ENCODE peak calls at places on chromosomes 3 and 15, in eight cellular contexts. One of them, this sample, is unnamed.

GRCh38 chr3:88744896-88745295 is 362.5 kb upstream of the EPHA3 start:
- DNase-seq in NCI-H226: no peak
- DNase-seq in fibroblast of lung: peak; percentile 33
- DNase-seq in NCI-H1694: no peak
- DNase-seq in T1000: no peak
- DNase-seq in NCI-H1105: no peak
- DNase-seq in mammary epithelial cell: no peak
- DNase-seq in T-helper 2 cell: no peak
- DNase-seq in this sample: no peak

GRCh38 chr3:12627371-12627770 is 36.5 kb downstream of the RAF1 start:
- DNase-seq in NCI-H226: peak; percentile 11
- DNase-seq in NCI-H1694: no peak
- DNase-seq in T1000: no peak
- DNase-seq in mammary epithelial cell: no peak
- DNase-seq in NCI-H1105: no peak
- DNase-seq in T-helper 2 cell: no peak
- DNase-seq in fibroblast of lung: no peak
- DNase-seq in this sample: no peak

GRCh38 chr3:194860725-194861124 is 175.0 kb downstream of the FAM43A start:
- DNase-seq in T1000: no peak
- DNase-seq in T-helper 2 cell: no peak
- DNase-seq in NCI-H1105: no peak
- DNase-seq in fibroblast of lung: no peak
- DNase-seq in NCI-H1694: no peak
- DNase-seq in mammary epithelial cell: no peak
- DNase-seq in NCI-H226: no peak
- DNase-seq in this sample: no peak

GRCh38 chr15:100209204-100209603 is 132.6 kb downstream of the ADAMTS17 start:
- DNase-seq in NCI-H1105: no peak
- DNase-seq in fibroblast of lung: no peak
- DNase-seq in NCI-H226: no peak
- DNase-seq in T-helper 2 cell: no peak
- DNase-seq in T1000: no peak
- DNase-seq in mammary epithelial cell: no peak
- DNase-seq in NCI-H1694: no peak
- DNase-seq in this sample: no peak

GRCh38 chr3:124791142-124791541 is 60.9 kb downstream of the UMPS start:
- DNase-seq in fibroblast of lung: peak; percentile 77
- DNase-seq in NCI-H1694: no peak
- DNase-seq in NCI-H1105: no peak
- DNase-seq in T-helper 2 cell: no peak
- DNase-seq in mammary epithelial cell: no peak
- DNase-seq in T1000: no peak
- DNase-seq in NCI-H226: no peak
- DNase-seq in this sample: no peak

GRCh38 chr3:71753716-71754609 is at the start of gene GPR27:
- DNase-seq in T-helper 2 cell: no peak
- DNase-seq in NCI-H1694: no peak
- DNase-seq in fibroblast of lung: peak; percentile 53
- DNase-seq in NCI-H226: peak; percentile 5
- DNase-seq in NCI-H1105: no peak
- DNase-seq in mammary epithelial cell: peak; percentile 35
- DNase-seq in T1000: peak; percentile 25
- DNase-seq in this sample: no peak

GRCh38 chr3:9793161-9793781 is 389 bp downstream of the ARPC4 start:
- DNase-seq in NCI-H1694: no peak
- DNase-seq in T-helper 2 cell: no peak
- DNase-seq in T1000: no peak
- DNase-seq in mammary epithelial cell: peak; percentile 54
- DNase-seq in NCI-H1105: no peak
- DNase-seq in NCI-H226: peak; percentile 42
- DNase-seq in fibroblast of lung: peak; percentile 55
- DNase-seq in this sample: no peak

GRCh38 chr3:187025254-187025655 is 94.9 kb downstream of the ST6GAL1 start:
- DNase-seq in T-helper 2 cell: peak; percentile 24
- DNase-seq in mammary epithelial cell: no peak
- DNase-seq in NCI-H226: no peak
- DNase-seq in NCI-H1105: no peak
- DNase-seq in fibroblast of lung: no peak
- DNase-seq in T1000: no peak
- DNase-seq in NCI-H1694: no peak
- DNase-seq in this sample: no peak

GRCh38 chr15:72222433-72222832 is 8.6 kb downstream of the PKM start:
- DNase-seq in T-helper 2 cell: no peak
- DNase-seq in NCI-H1105: no peak
- DNase-seq in NCI-H1694: no peak
- DNase-seq in T1000: peak; percentile 48
- DNase-seq in fibroblast of lung: peak; percentile 35
- DNase-seq in NCI-H226: peak; percentile 96
- DNase-seq in mammary epithelial cell: peak; percentile 96
- DNase-seq in this sample: no peak

GRCh38 chr3:195794708-195795107 is 17.0 kb downstream of the MUC4 start:
- DNase-seq in T-helper 2 cell: no peak
- DNase-seq in NCI-H226: no peak
- DNase-seq in T1000: no peak
- DNase-seq in fibroblast of lung: peak; percentile 13
- DNase-seq in NCI-H1694: no peak
- DNase-seq in NCI-H1105: no peak
- DNase-seq in mammary epithelial cell: no peak
- DNase-seq in this sample: no peak

GRCh38 chr3:156217674-156218352 is 97.4 kb downstream of the KCNAB1 start:
- DNase-seq in NCI-H1105: no peak
- DNase-seq in NCI-H226: no peak
- DNase-seq in NCI-H1694: no peak
- DNase-seq in T-helper 2 cell: no peak
- DNase-seq in mammary epithelial cell: peak; percentile 32
- DNase-seq in fibroblast of lung: peak; percentile 84
- DNase-seq in T1000: peak; percentile 69
- DNase-seq in this sample: no peak

GRCh38 chr3:196604548-196604947 is 34.9 kb upstream of the NRROS start:
- DNase-seq in fibroblast of lung: no peak
- DNase-seq in mammary epithelial cell: no peak
- DNase-seq in NCI-H226: no peak
- DNase-seq in T1000: no peak
- DNase-seq in NCI-H1105: no peak
- DNase-seq in T-helper 2 cell: peak; percentile 4
- DNase-seq in NCI-H1694: no peak
- DNase-seq in this sample: peak; percentile 62

GRCh38 chr3:53225651-53226050 is 30.2 kb downstream of the TKT start:
- DNase-seq in NCI-H226: no peak
- DNase-seq in fibroblast of lung: no peak
- DNase-seq in NCI-H1105: no peak
- DNase-seq in NCI-H1694: no peak
- DNase-seq in mammary epithelial cell: no peak
- DNase-seq in T-helper 2 cell: no peak
- DNase-seq in T1000: no peak
- DNase-seq in this sample: no peak

GRCh38 chr3:97960561-97961275 is 11.5 kb downstream of the RIOX2 start:
- DNase-seq in NCI-H226: no peak
- DNase-seq in NCI-H1105: no peak
- DNase-seq in NCI-H1694: no peak
- DNase-seq in T-helper 2 cell: no peak
- DNase-seq in fibroblast of lung: no peak
- DNase-seq in T1000: no peak
- DNase-seq in mammary epithelial cell: no peak
- DNase-seq in this sample: no peak

GRCh38 chr3:160538906-160539305 is 26.5 kb downstream of the KPNA4 start:
- DNase-seq in T-helper 2 cell: no peak
- DNase-seq in T1000: no peak
- DNase-seq in NCI-H226: no peak
- DNase-seq in fibroblast of lung: no peak
- DNase-seq in mammary epithelial cell: no peak
- DNase-seq in NCI-H1694: no peak
- DNase-seq in NCI-H1105: no peak
- DNase-seq in this sample: peak; percentile 26

GRCh38 chr3:189621948-189622603 is 9.1 kb upstream of the TP63 start:
- DNase-seq in NCI-H226: peak; percentile 95
- DNase-seq in mammary epithelial cell: peak; percentile 43
- DNase-seq in fibroblast of lung: peak; percentile 17
- DNase-seq in NCI-H1105: no peak
- DNase-seq in T-helper 2 cell: no peak
- DNase-seq in T1000: no peak
- DNase-seq in NCI-H1694: no peak
- DNase-seq in this sample: no peak

GRCh38 chr3:46959169-46959515 is 17.4 kb downstream of the CCDC12 start:
- DNase-seq in fibroblast of lung: no peak
- DNase-seq in NCI-H1105: no peak
- DNase-seq in T-helper 2 cell: no peak
- DNase-seq in T1000: no peak
- DNase-seq in mammary epithelial cell: no peak
- DNase-seq in NCI-H1694: no peak
- DNase-seq in NCI-H226: no peak
- DNase-seq in this sample: no peak